ENCODE peak calls at places on chromosomes 16 and 17, in seven cellular contexts. One of them, this sample, is unnamed.
A peak's percentile ranks its signal among the peaks of the same experiment; 100 is the strongest.

GRCh38 chr17:50447870-50448573 is 20.7 kb downstream of the CHAD start:
- DNase-seq in gastrocnemius medialis: no peak
- DNase-seq in GM12878: no peak
- DNase-seq in ovary: no peak
- DNase-seq in heart left ventricle: no peak
- DNase-seq in A549: peak; percentile 53
- DNase-seq in stomach: no peak
- DNase-seq in this sample: no peak

GRCh38 chr17:66431080-66431795 is 128.8 kb downstream of the PRKCA start:
- DNase-seq in gastrocnemius medialis: no peak
- DNase-seq in GM12878: no peak
- DNase-seq in ovary: no peak
- DNase-seq in heart left ventricle: no peak
- DNase-seq in A549: no peak
- DNase-seq in stomach: no peak
- DNase-seq in this sample: no peak

GRCh38 chr16:72715267-72715666 is 332.7 kb downstream of the ZFHX3 start:
- DNase-seq in gastrocnemius medialis: no peak
- DNase-seq in GM12878: no peak
- DNase-seq in ovary: no peak
- DNase-seq in heart left ventricle: no peak
- DNase-seq in A549: no peak
- DNase-seq in stomach: no peak
- DNase-seq in this sample: no peak

GRCh38 chr17:41894791-41895331 is 23.9 kb downstream of the ACLY start:
- DNase-seq in gastrocnemius medialis: peak; percentile 42
- DNase-seq in GM12878: no peak
- DNase-seq in ovary: peak; percentile 21
- DNase-seq in heart left ventricle: no peak
- DNase-seq in A549: peak; percentile 57
- DNase-seq in stomach: no peak
- DNase-seq in this sample: no peak

GRCh38 chr16:81076566-81077076 is 417 bp downstream of the C16orf46 start:
- DNase-seq in gastrocnemius medialis: peak; percentile 82
- DNase-seq in GM12878: no peak
- DNase-seq in ovary: peak; percentile 90
- DNase-seq in heart left ventricle: peak; percentile 91
- DNase-seq in A549: peak; percentile 87
- DNase-seq in stomach: peak; percentile 92
- DNase-seq in this sample: peak; percentile 55

GRCh38 chr16:49399594-49400364 is 26.2 kb downstream of the C16orf78 start:
- DNase-seq in gastrocnemius medialis: no peak
- DNase-seq in GM12878: peak; percentile 88
- DNase-seq in ovary: no peak
- DNase-seq in heart left ventricle: no peak
- DNase-seq in A549: no peak
- DNase-seq in stomach: no peak
- DNase-seq in this sample: peak; percentile 56

GRCh38 chr17:30290696-30291570 is 811 bp downstream of the BLMH start:
- DNase-seq in gastrocnemius medialis: peak; percentile 18
- DNase-seq in GM12878: no peak
- DNase-seq in ovary: peak; percentile 18
- DNase-seq in heart left ventricle: no peak
- DNase-seq in A549: peak; percentile 60
- DNase-seq in stomach: peak; percentile 50
- DNase-seq in this sample: peak; percentile 27

GRCh38 chr17:17254026-17254425 is 17.1 kb upstream of the FLCN start:
- DNase-seq in gastrocnemius medialis: no peak
- DNase-seq in GM12878: no peak
- DNase-seq in ovary: no peak
- DNase-seq in heart left ventricle: no peak
- DNase-seq in A549: no peak
- DNase-seq in stomach: no peak
- DNase-seq in this sample: no peak

GRCh38 chr16:1150511-1150982 is 2.4 kb upstream of the CACNA1H start:
- DNase-seq in gastrocnemius medialis: no peak
- DNase-seq in GM12878: no peak
- DNase-seq in ovary: peak; percentile 65
- DNase-seq in heart left ventricle: no peak
- DNase-seq in A549: peak; percentile 81
- DNase-seq in stomach: no peak
- DNase-seq in this sample: no peak

GRCh38 chr16:74455213-74455612 is 33.9 kb upstream of the CLEC18B start:
- DNase-seq in gastrocnemius medialis: no peak
- DNase-seq in GM12878: no peak
- DNase-seq in ovary: no peak
- DNase-seq in heart left ventricle: no peak
- DNase-seq in A549: no peak
- DNase-seq in stomach: no peak
- DNase-seq in this sample: no peak

GRCh38 chr17:1229354-1229890 is 40.8 kb upstream of the BHLHA9 start:
- DNase-seq in gastrocnemius medialis: peak; percentile 41
- DNase-seq in GM12878: no peak
- DNase-seq in ovary: peak; percentile 16
- DNase-seq in heart left ventricle: peak; percentile 86
- DNase-seq in A549: no peak
- DNase-seq in stomach: peak; percentile 71
- DNase-seq in this sample: peak; percentile 96
- TF ChIP-seq POLR2A in gastrocnemius medialis: peak; percentile 33
- TF ChIP-seq POLR2A in GM12878: peak; percentile 90
- TF ChIP-seq POLR2A in ovary: no peak
- TF ChIP-seq POLR2A in heart left ventricle: no peak
- TF ChIP-seq POLR2A in A549: peak; percentile 34
- TF ChIP-seq POLR2A in stomach: no peak
- TF ChIP-seq POLR2A in this sample: peak; percentile 61

GRCh38 chr17:40286473-40286872 is 1.2 kb upstream of the CDC6 start:
- DNase-seq in gastrocnemius medialis: no peak
- DNase-seq in GM12878: no peak
- DNase-seq in ovary: no peak
- DNase-seq in heart left ventricle: no peak
- DNase-seq in A549: no peak
- DNase-seq in stomach: no peak
- DNase-seq in this sample: no peak

GRCh38 chr17:40287159-40287493 is 553 bp upstream of the CDC6 start:
- DNase-seq in gastrocnemius medialis: no peak
- DNase-seq in GM12878: no peak
- DNase-seq in ovary: no peak
- DNase-seq in heart left ventricle: no peak
- DNase-seq in A549: no peak
- DNase-seq in stomach: no peak
- DNase-seq in this sample: no peak

GRCh38 chr17:40290629-40291296 is 3.1 kb downstream of the CDC6 start:
- DNase-seq in gastrocnemius medialis: no peak
- DNase-seq in GM12878: no peak
- DNase-seq in ovary: no peak
- DNase-seq in heart left ventricle: no peak
- DNase-seq in A549: peak; percentile 89
- DNase-seq in stomach: peak; percentile 46
- DNase-seq in this sample: no peak

GRCh38 chr17:40284085-40284713 is 3.5 kb upstream of the CDC6 start:
- DNase-seq in gastrocnemius medialis: no peak
- DNase-seq in GM12878: no peak
- DNase-seq in ovary: no peak
- DNase-seq in heart left ventricle: no peak
- DNase-seq in A549: no peak
- DNase-seq in stomach: no peak
- DNase-seq in this sample: no peak

DNA sequence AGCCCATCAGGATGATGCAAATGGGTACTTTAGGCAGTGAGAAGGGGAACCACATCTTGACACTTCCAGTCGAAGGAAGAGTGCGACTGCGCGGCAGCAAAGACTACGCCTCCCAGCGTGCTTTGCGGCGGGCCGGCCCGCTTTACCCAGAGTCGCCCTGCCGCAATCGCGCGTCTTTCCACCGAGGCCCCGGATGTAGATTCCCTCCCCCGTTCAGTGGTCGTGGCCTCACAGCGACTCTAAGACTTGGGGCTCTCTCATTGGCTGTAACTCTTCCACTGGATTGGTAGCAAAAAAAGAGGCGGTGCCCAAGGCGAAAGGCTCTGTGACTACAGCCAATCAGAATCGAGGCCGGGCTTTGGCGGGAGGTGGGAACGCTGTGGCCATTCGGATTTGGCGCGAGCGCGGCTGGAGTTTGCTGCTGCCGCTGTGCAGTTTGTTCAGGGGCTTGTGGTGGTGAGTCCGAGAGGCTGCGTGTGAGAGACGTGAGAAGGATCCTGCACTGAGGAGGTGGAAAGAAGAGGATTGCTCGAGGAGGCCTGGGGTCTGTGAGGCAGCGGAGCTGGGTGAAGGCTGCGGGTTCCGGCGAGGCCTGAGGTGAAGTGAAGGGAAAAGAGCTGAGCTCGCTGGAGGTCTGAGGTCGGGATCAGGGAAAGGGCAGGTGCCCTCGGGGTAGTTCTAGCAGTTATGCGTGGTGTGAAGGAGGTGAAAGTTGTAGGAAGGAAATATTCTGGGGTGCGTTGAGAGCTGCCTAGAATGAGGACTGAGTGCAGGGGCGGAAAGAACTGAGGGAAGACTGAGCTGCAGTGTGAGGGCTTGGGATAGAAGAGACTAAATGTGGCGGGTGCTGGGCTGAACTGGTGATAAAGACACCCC is at the start of gene CDC6:
- DNase-seq in gastrocnemius medialis: peak; percentile 99
- DNase-seq in GM12878: peak; percentile 95
- DNase-seq in ovary: peak; percentile 97
- DNase-seq in heart left ventricle: peak; percentile 98
- DNase-seq in A549: peak; percentile 100
- DNase-seq in stomach: peak; percentile 99
- DNase-seq in this sample: peak; percentile 85
- TF ChIP-seq POLR2A in gastrocnemius medialis: no peak
- TF ChIP-seq POLR2A in GM12878: peak; percentile 97
- TF ChIP-seq POLR2A in ovary: no peak
- TF ChIP-seq POLR2A in heart left ventricle: no peak
- TF ChIP-seq POLR2A in A549: peak; percentile 77
- TF ChIP-seq POLR2A in stomach: no peak
- TF ChIP-seq POLR2A in this sample: peak; percentile 91

GRCh38 chr16:3400779-3401688 is at the start of the genes ZNF174 and ZSCAN32:
- DNase-seq in gastrocnemius medialis: peak; percentile 99
- DNase-seq in GM12878: peak; percentile 99
- DNase-seq in ovary: peak; percentile 98
- DNase-seq in heart left ventricle: peak; percentile 98
- DNase-seq in A549: peak; percentile 100
- DNase-seq in stomach: peak; percentile 99
- DNase-seq in this sample: peak; percentile 98
- TF ChIP-seq POLR2A in gastrocnemius medialis: peak; percentile 70
- TF ChIP-seq POLR2A in GM12878: peak; percentile 90
- TF ChIP-seq POLR2A in ovary: peak; percentile 30
- TF ChIP-seq POLR2A in heart left ventricle: no peak
- TF ChIP-seq POLR2A in A549: peak; percentile 79
- TF ChIP-seq POLR2A in stomach: no peak
- TF ChIP-seq POLR2A in this sample: peak; percentile 86

DNA sequence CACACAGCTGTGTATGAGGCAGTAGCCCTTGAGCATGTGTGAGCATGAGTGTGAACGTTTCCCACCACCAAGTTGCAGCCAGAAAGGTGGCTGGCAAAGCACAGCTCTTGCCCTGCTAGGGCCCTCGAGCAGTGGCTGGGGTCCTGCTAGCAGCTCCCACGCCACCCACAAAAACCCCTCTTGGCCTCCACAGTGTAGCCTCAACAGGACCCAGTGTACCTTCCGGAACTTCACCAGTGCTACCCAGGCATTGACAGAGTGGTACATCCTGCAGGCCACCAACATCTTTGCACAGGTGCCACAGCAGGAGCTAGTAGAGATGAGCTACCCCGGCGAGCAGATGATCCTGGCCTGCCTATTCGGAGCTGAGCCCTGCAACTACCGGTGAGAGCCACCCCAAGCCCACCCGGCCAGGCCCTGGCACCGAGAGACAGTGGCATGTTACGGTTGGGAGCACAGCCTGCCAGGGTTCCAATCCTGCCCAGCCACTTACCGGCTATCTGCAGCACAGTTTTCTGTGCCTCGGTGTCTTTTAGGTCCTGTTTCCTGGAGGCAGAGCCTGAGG is 53.1 kb downstream of the SCNN1B start:
- DNase-seq in gastrocnemius medialis: no peak
- DNase-seq in GM12878: no peak
- DNase-seq in ovary: no peak
- DNase-seq in heart left ventricle: no peak
- DNase-seq in A549: no peak
- DNase-seq in stomach: no peak
- DNase-seq in this sample: no peak
- TF ChIP-seq POLR2A in gastrocnemius medialis: no peak
- TF ChIP-seq POLR2A in GM12878: no peak
- TF ChIP-seq POLR2A in ovary: no peak
- TF ChIP-seq POLR2A in heart left ventricle: no peak
- TF ChIP-seq POLR2A in A549: no peak
- TF ChIP-seq POLR2A in stomach: no peak
- TF ChIP-seq POLR2A in this sample: no peak

GRCh38 chr16:30958164-30959083 is 870 bp downstream of the SETD1A start:
- DNase-seq in gastrocnemius medialis: peak; percentile 52
- DNase-seq in GM12878: no peak
- DNase-seq in ovary: peak; percentile 65
- DNase-seq in heart left ventricle: peak; percentile 73
- DNase-seq in A549: peak; percentile 67
- DNase-seq in stomach: peak; percentile 56
- DNase-seq in this sample: peak; percentile 82
- TF ChIP-seq POLR2A in gastrocnemius medialis: no peak
- TF ChIP-seq POLR2A in GM12878: peak; percentile 3
- TF ChIP-seq POLR2A in ovary: no peak
- TF ChIP-seq POLR2A in heart left ventricle: no peak
- TF ChIP-seq POLR2A in A549: no peak
- TF ChIP-seq POLR2A in stomach: no peak
- TF ChIP-seq POLR2A in this sample: no peak

GRCh38 chr17:28661635-28662526 is at the start of the genes SDF2 and SUPT6H:
- DNase-seq in gastrocnemius medialis: peak; percentile 84
- DNase-seq in GM12878: peak; percentile 72
- DNase-seq in ovary: peak; percentile 87
- DNase-seq in heart left ventricle: peak; percentile 93
- DNase-seq in A549: peak; percentile 92
- DNase-seq in stomach: peak; percentile 93
- DNase-seq in this sample: peak; percentile 86
- TF ChIP-seq POLR2A in gastrocnemius medialis: peak; percentile 97
- TF ChIP-seq POLR2A in GM12878: peak; percentile 83
- TF ChIP-seq POLR2A in ovary: peak; percentile 92
- TF ChIP-seq POLR2A in heart left ventricle: no peak
- TF ChIP-seq POLR2A in A549: peak; percentile 90
- TF ChIP-seq POLR2A in stomach: peak; percentile 56
- TF ChIP-seq POLR2A in this sample: peak; percentile 93

DNA sequence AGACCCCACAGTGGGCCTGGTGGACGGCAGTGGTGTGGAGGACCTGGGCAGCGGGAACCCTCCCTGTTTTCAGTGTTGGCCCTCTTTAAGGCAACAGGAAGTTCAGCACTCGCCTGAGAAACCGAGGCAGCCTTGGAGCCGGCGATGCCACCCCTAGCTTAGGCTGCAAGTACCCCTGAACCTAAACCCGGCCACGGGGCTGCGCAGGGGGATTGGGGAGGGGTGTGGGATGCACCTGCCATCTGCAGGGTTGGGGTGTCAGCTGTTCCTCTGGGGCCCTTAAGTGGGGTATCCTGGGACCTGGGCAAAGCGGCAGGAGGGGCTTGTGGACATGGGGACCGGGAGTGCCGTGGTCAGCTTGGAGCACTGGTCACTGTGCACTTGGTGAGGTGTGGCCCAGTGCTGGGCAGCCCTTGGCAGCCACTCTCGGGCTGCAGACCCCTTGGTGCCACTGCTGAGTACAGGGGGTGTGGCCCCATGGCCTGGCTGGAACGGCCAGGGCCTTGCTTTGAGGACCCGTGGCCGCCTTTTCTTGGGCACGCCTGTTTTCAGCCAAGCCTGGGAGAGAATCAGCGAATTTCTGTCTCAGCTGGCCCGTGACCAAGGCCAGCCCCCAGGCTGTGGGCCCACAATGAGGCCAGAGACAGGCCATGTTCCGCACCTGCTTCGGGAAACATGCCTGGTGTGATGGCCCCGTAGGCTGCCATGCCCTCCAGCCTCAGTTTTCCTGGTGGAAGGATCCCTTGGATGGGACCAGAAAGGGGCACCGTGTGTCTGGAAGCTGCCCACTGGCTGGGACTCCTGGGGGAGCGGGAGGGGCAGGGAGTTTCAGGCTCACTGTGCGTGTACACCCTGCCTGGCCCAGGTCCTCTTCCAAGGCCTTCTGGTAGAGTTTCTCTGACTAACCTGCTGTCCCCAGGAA is 4.1 kb upstream of the SLC25A10 start:
- DNase-seq in gastrocnemius medialis: no peak
- DNase-seq in GM12878: no peak
- DNase-seq in ovary: no peak
- DNase-seq in heart left ventricle: no peak
- DNase-seq in A549: no peak
- DNase-seq in stomach: no peak
- DNase-seq in this sample: no peak
- TF ChIP-seq POLR2A in gastrocnemius medialis: no peak
- TF ChIP-seq POLR2A in GM12878: peak; percentile 48
- TF ChIP-seq POLR2A in ovary: no peak
- TF ChIP-seq POLR2A in heart left ventricle: no peak
- TF ChIP-seq POLR2A in A549: no peak
- TF ChIP-seq POLR2A in stomach: no peak
- TF ChIP-seq POLR2A in this sample: peak; percentile 41